ENCODE peak calls at places on chromosome 4, in five cellular contexts. Y is GM13976, T is COLO829, B is lung, R is NCI-H1105. Q is an unnamed sample.

GRCh38 chr4:178681871-178682270 is 1239.6 kb upstream of the AGA start:
- DNase-seq in Y (no peak), T (peak; percentile 62), B (no peak), R (no peak), Q (no peak)

GRCh38 chr4:94251094-94251493 is 43.4 kb downstream of the SMARCAD1 start:
- DNase-seq in Y (no peak), T (no peak), B (no peak), R (no peak), Q (no peak)

GRCh38 chr4:126583509-126583908 is 1049.2 kb upstream of the INTU start:
- DNase-seq in Y (no peak), T (no peak), B (no peak), R (no peak), Q (no peak)

GRCh38 chr4:130125468-130125867 is 1029.5 kb downstream of the C4orf33 start:
- DNase-seq in Y (no peak), T (no peak), B (no peak), R (no peak), Q (peak; percentile 14)

GRCh38 chr4:172751550-172751949 is 417.1 kb upstream of the GALNT7 start:
- DNase-seq in Y (no peak), T (no peak), B (no peak), R (no peak), Q (no peak)

GRCh38 chr4:175536852-175537453 is 275.1 kb downstream of the GPM6A start:
- DNase-seq in Y (peak; percentile 41), T (peak; percentile 72), B (no peak), R (peak; percentile 29), Q (no peak)

GRCh38 chr4:47954245-47954644 is 39.9 kb upstream of the NFXL1 start:
- DNase-seq in Y (no peak), T (no peak), B (no peak), R (no peak), Q (no peak)

GRCh38 chr4:15649914-15650545 is 5.1 kb downstream of the FBXL5 start:
- DNase-seq in Y (peak; percentile 33), T (peak; percentile 36), B (peak; percentile 41), R (peak; percentile 31), Q (peak; percentile 33)

GRCh38 chr4:176270669-176271068 is 1.6 kb upstream of the ASB5 start:
- DNase-seq in Y (no peak), T (peak; percentile 91), B (no peak), R (peak; percentile 7), Q (no peak)

GRCh38 chr4:48178931-48179330 is 44.9 kb upstream of the TXK start:
- DNase-seq in Y (no peak), T (no peak), B (no peak), R (no peak), Q (no peak)

GRCh38 chr4:71944956-71945355 is 86.8 kb upstream of the NPFFR2 start:
- DNase-seq in Y (no peak), T (no peak), B (no peak), R (no peak), Q (no peak)